ENCODE peak calls at places on chromosomes 7 and 10, in five cellular contexts. G is right lobe of liver, X is uterus, C is SK-N-SH, W is AG04450. E is an unnamed sample.

GRCh38 chr10:54559498-54559897 is 241.5 kb downstream of the PCDH15 start:
- DNase-seq in X (no peak), G (no peak), C (no peak), W (no peak), E (no peak)

GRCh38 chr7:100538348-100538653 is 702 bp upstream of the AGFG2 start:
- DNase-seq in C (no peak), G (no peak), X (no peak), W (no peak), E (no peak)

GRCh38 chr10:24209421-24209770 is 458 bp downstream of the KIAA1217 start:
- DNase-seq in G (no peak), C (peak; percentile 74), X (no peak), W (no peak), E (no peak)

GRCh38 chr7:150788474-150789269 is 11.5 kb downstream of the TMEM176B start:
- DNase-seq in C (peak; percentile 62), G (no peak), W (no peak), X (peak; percentile 72), E (no peak)

GRCh38 chr10:3172081-3172445 is 519 bp downstream of the PITRM1 start:
- DNase-seq in X (no peak), W (peak; percentile 24), C (peak; percentile 37), G (no peak), E (no peak)

GRCh38 chr7:110071219-110071618 is 1019.7 kb upstream of the LRRN3 start:
- DNase-seq in G (no peak), W (no peak), X (no peak), C (no peak), E (no peak)

GRCh38 chr10:1515121-1515779 is 222.1 kb downstream of the ADARB2 start:
- DNase-seq in C (no peak), W (no peak), X (no peak), G (no peak), E (no peak)

GRCh38 chr10:97849101-97849490 is 547 bp upstream of the GOLGA7B start:
- DNase-seq in C (peak; percentile 62), W (no peak), X (no peak), G (no peak), E (no peak)

GRCh38 chr10:124997246-124997790 is 55.4 kb downstream of the ZRANB1 start:
- DNase-seq in X (no peak), G (peak; percentile 41), W (no peak), C (no peak), E (no peak)

GRCh38 chr7:20235303-20235702 is 18.1 kb upstream of the MACC1 start:
- DNase-seq in W (no peak), X (no peak), C (no peak), G (no peak), E (no peak)

GRCh38 chr7:38908759-38909335 is at the start of gene VPS41:
- DNase-seq in W (peak; percentile 15), C (peak; percentile 87), G (peak; percentile 90), X (peak; percentile 67), E (peak; percentile 83)
- H3K4me3 ChIP-seq in W (peak within 1 kb of the TSS; percentile 91), C (peak within 1 kb of the TSS; percentile 79), G (peak within 1 kb of the TSS; percentile 73), X (peak within 1 kb of the TSS; percentile 73), E (peak within 1 kb of the TSS; percentile 64)

GRCh38 chr7:102294589-102294988 is 7.9 kb downstream of the SH2B2 start:
- DNase-seq in W (no peak), X (no peak), G (no peak), C (no peak), E (peak; percentile 53)

GRCh38 chr7:102297487-102298218 is 11.0 kb downstream of the SH2B2 start:
- DNase-seq in G (no peak), C (no peak), X (no peak), W (no peak), E (peak; percentile 8)

GRCh38 chr7:102296179-102296438 is 9.4 kb downstream of the SH2B2 start:
- DNase-seq in X (no peak), G (no peak), W (no peak), C (no peak), E (no peak)

GRCh38 chr7:102295346-102296178 is 8.9 kb downstream of the SH2B2 start:
- DNase-seq in G (no peak), W (no peak), X (no peak), C (no peak), E (no peak)

DNA sequence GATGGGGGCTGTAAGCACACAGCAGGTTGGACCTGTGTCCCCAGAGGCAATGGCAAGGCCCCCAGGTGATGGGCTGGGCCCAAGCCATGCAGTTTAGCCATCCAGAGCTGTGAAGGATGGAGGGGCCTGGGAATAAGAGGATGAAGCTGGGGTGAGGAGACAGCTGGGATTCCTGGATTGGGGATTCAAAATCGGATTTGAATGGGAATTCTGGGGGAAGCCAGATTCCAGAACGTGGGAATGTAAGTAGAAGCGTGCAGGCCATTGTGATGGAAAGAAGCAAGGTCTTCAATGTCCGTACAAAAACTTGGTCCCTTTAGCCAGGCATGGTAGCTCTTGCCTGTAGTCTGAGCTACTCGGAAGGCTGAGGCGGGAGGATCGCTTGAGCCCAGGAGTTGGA is 9.8 kb downstream of the SH2B2 start:
- DNase-seq in G (no peak), X (no peak), C (no peak), W (no peak), E (no peak)
- H3K27ac ChIP-seq in G (no peak overlapping the region), X (no peak overlapping the region), C (no peak overlapping the region), W (no peak overlapping the region), E (no peak overlapping the region)

DNA sequence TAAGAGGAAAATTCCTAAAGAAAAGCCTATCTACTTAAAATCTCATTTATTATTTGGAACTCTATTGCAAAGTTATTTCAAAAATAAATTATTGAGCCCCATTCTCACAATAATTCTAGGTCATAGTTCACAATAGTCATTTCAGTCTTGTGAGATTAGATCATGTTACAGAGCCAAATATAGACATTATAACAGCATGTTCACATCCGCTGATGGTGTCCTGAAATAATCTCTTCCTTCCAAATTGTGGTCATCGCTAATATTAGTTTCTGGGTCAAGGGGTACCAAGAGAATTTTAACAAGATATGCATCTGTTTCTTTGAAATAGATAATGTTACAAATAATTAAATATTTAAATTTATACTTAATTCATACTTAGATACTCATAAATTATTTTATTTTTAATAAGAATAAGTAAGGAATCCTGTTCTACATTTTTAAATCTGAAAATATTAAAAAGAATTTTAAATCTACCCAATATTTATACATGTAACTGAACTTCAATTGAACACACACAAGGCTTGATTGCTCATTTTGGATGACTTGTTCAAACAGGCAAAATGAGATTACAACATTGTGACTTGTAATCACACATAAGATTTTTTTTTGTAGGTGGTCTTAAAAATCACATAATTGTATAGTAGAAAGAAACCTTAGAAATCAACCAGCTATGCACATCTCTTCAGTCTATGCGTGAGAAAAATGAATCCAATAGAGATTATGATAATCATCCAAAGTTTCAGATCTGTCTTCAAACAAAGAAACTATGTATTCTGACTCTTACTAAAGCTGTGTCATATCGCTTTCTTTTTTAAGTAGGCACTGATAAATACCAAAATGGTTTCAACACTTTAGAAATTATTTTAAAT is 13.1 kb downstream of the GNAT3 start:
- DNase-seq in G (no peak), X (no peak), W (no peak), C (no peak), E (no peak)
- H3K4me3 ChIP-seq in G (no peak overlapping the region), X (no peak overlapping the region), W (no peak overlapping the region), C (no peak overlapping the region), E (no peak overlapping the region)

DNA sequence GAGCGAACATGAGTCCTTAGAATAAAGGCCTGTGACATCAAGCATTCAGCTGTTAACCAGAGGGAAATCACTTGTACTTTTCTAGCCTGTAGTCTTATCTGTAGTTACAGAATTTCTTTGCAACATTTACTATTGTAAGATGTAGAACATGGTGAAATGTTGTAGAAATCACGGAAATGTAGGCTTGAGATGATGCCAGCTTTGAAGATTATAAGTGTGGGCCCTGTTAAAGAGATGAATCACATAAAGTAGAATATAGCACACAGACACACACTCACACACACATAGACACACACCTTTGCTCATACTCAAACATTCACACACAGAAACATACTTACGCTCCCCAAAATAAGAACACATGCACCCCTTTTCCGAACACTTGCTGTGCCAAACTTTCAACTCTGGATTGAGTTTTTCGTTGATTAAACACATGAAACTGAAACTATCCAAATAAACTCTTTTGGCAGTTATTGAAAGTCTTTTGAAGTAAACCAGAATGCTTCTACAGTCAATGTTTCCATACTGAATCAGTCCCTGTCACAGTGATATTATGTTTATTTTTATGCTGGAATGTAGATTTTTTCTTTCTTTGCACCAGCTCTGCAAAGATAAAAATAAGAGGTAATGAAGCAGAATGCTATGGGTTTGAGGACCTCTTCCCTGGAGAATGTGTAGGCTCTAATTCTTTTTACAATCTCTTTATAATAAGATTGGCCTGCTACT is 230.3 kb upstream of the MEOX2 start:
- DNase-seq in W (no peak), G (no peak), X (no peak), C (no peak), E (no peak)
- H3K27ac ChIP-seq in W (no peak overlapping the region), G (no peak overlapping the region), X (peak overlapping the region; percentile 33), C (no peak overlapping the region), E (no peak overlapping the region)

GRCh38 chr7:156140896-156141295 is 328.6 kb upstream of the SHH start:
- DNase-seq in W (no peak), G (no peak), X (no peak), C (no peak), E (no peak)
- H3K4me3 ChIP-seq in W (no peak overlapping the region), G (no peak overlapping the region), X (no peak overlapping the region), C (no peak overlapping the region), E (no peak overlapping the region)

GRCh38 chr7:96322373-96322695 is 436 bp upstream of the SLC25A13 start:
- DNase-seq in C (no peak), G (no peak), X (no peak), W (no peak), E (no peak)
- H3K27ac ChIP-seq in C (peak overlapping the region; percentile 93), G (peak overlapping the region; percentile 99), X (peak overlapping the region; percentile 93), W (no peak overlapping the region), E (peak overlapping the region; percentile 98)

GRCh38 chr10:69941730-69942129 is 110.9 kb upstream of the MACROH2A2 start:
- DNase-seq in C (no peak), W (no peak), G (no peak), X (no peak), E (no peak)
- H3K4me3 ChIP-seq in C (no peak overlapping the region), W (no peak overlapping the region), G (no peak overlapping the region), X (no peak overlapping the region), E (no peak overlapping the region)